ENCODE peak calls at places on chromosomes 1 and 21, in eight cellular contexts. One of them, this sample, is unnamed.
A peak's percentile ranks its signal among the peaks of the same experiment; 100 is the strongest.

GRCh38 chr1:243946946-243947345 is 96.9 kb upstream of the AKT3 start:
- DNase-seq in foreskin fibroblast: no peak
- DNase-seq in GM12864: no peak
- DNase-seq in CD4-positive, alpha-beta T cell: peak; percentile 26
- DNase-seq in fibroblast of mammary gland: peak; percentile 41
- DNase-seq in Calu3: peak; percentile 58
- DNase-seq in stomach: no peak
- DNase-seq in choroid plexus epithelial cell: peak; percentile 52
- DNase-seq in this sample: no peak

GRCh38 chr21:42892931-42893660 is at the start of gene NDUFV3:
- DNase-seq in stomach: peak; percentile 100
- DNase-seq in choroid plexus epithelial cell: peak; percentile 99
- DNase-seq in foreskin fibroblast: peak; percentile 98
- DNase-seq in GM12864: peak; percentile 90
- DNase-seq in Calu3: peak; percentile 96
- DNase-seq in CD4-positive, alpha-beta T cell: peak; percentile 100
- DNase-seq in fibroblast of mammary gland: peak; percentile 96
- DNase-seq in this sample: peak; percentile 93

GRCh38 chr21:26041441-26042180 is 129.0 kb downstream of the APP start:
- DNase-seq in choroid plexus epithelial cell: peak; percentile 56
- DNase-seq in fibroblast of mammary gland: peak; percentile 78
- DNase-seq in foreskin fibroblast: peak; percentile 17
- DNase-seq in CD4-positive, alpha-beta T cell: no peak
- DNase-seq in GM12864: no peak
- DNase-seq in Calu3: no peak
- DNase-seq in stomach: no peak
- DNase-seq in this sample: no peak

GRCh38 chr1:200075522-200075921 is 48.0 kb downstream of the NR5A2 start:
- DNase-seq in Calu3: no peak
- DNase-seq in foreskin fibroblast: no peak
- DNase-seq in stomach: no peak
- DNase-seq in fibroblast of mammary gland: no peak
- DNase-seq in CD4-positive, alpha-beta T cell: no peak
- DNase-seq in choroid plexus epithelial cell: no peak
- DNase-seq in GM12864: no peak
- DNase-seq in this sample: no peak

GRCh38 chr1:71088645-71089287 is 7.9 kb upstream of the ZRANB2 start:
- DNase-seq in stomach: no peak
- DNase-seq in Calu3: no peak
- DNase-seq in GM12864: no peak
- DNase-seq in CD4-positive, alpha-beta T cell: no peak
- DNase-seq in foreskin fibroblast: no peak
- DNase-seq in choroid plexus epithelial cell: no peak
- DNase-seq in fibroblast of mammary gland: no peak
- DNase-seq in this sample: no peak

GRCh38 chr1:234933031-234933430 is 195.6 kb downstream of the TOMM20 start:
- DNase-seq in stomach: peak; percentile 53
- DNase-seq in CD4-positive, alpha-beta T cell: no peak
- DNase-seq in Calu3: no peak
- DNase-seq in choroid plexus epithelial cell: no peak
- DNase-seq in foreskin fibroblast: no peak
- DNase-seq in fibroblast of mammary gland: no peak
- DNase-seq in GM12864: no peak
- DNase-seq in this sample: no peak

GRCh38 chr1:198117267-198117666 is 39.5 kb upstream of the NEK7 start:
- DNase-seq in foreskin fibroblast: no peak
- DNase-seq in Calu3: no peak
- DNase-seq in CD4-positive, alpha-beta T cell: no peak
- DNase-seq in GM12864: no peak
- DNase-seq in stomach: no peak
- DNase-seq in choroid plexus epithelial cell: peak; percentile 38
- DNase-seq in fibroblast of mammary gland: peak; percentile 25
- DNase-seq in this sample: no peak

GRCh38 chr1:245673920-245674414 is 519.2 kb downstream of the KIF26B start:
- DNase-seq in Calu3: no peak
- DNase-seq in foreskin fibroblast: peak; percentile 38
- DNase-seq in choroid plexus epithelial cell: peak; percentile 60
- DNase-seq in stomach: no peak
- DNase-seq in CD4-positive, alpha-beta T cell: no peak
- DNase-seq in GM12864: peak; percentile 5
- DNase-seq in fibroblast of mammary gland: peak; percentile 85
- DNase-seq in this sample: no peak

GRCh38 chr1:160353223-160353622 is 10.0 kb downstream of the NCSTN start:
- DNase-seq in foreskin fibroblast: no peak
- DNase-seq in choroid plexus epithelial cell: peak; percentile 70
- DNase-seq in GM12864: no peak
- DNase-seq in Calu3: no peak
- DNase-seq in stomach: no peak
- DNase-seq in CD4-positive, alpha-beta T cell: no peak
- DNase-seq in fibroblast of mammary gland: peak; percentile 26
- DNase-seq in this sample: no peak

GRCh38 chr21:17660449-17660848 is 47.7 kb upstream of the BTG3 start:
- DNase-seq in stomach: no peak
- DNase-seq in fibroblast of mammary gland: no peak
- DNase-seq in Calu3: no peak
- DNase-seq in GM12864: no peak
- DNase-seq in foreskin fibroblast: no peak
- DNase-seq in choroid plexus epithelial cell: peak; percentile 48
- DNase-seq in CD4-positive, alpha-beta T cell: no peak
- DNase-seq in this sample: no peak

GRCh38 chr1:42944207-42944928 is 14.3 kb downstream of the SLC2A1 start:
- DNase-seq in CD4-positive, alpha-beta T cell: no peak
- DNase-seq in choroid plexus epithelial cell: no peak
- DNase-seq in Calu3: peak; percentile 51
- DNase-seq in foreskin fibroblast: no peak
- DNase-seq in GM12864: no peak
- DNase-seq in stomach: peak; percentile 85
- DNase-seq in fibroblast of mammary gland: no peak
- DNase-seq in this sample: no peak

GRCh38 chr1:160284220-160284781 is 632 bp downstream of the PEX19 start:
- DNase-seq in choroid plexus epithelial cell: peak; percentile 87
- DNase-seq in CD4-positive, alpha-beta T cell: no peak
- DNase-seq in fibroblast of mammary gland: peak; percentile 93
- DNase-seq in stomach: peak; percentile 28
- DNase-seq in foreskin fibroblast: peak; percentile 89
- DNase-seq in Calu3: peak; percentile 26
- DNase-seq in GM12864: no peak
- DNase-seq in this sample: no peak

DNA sequence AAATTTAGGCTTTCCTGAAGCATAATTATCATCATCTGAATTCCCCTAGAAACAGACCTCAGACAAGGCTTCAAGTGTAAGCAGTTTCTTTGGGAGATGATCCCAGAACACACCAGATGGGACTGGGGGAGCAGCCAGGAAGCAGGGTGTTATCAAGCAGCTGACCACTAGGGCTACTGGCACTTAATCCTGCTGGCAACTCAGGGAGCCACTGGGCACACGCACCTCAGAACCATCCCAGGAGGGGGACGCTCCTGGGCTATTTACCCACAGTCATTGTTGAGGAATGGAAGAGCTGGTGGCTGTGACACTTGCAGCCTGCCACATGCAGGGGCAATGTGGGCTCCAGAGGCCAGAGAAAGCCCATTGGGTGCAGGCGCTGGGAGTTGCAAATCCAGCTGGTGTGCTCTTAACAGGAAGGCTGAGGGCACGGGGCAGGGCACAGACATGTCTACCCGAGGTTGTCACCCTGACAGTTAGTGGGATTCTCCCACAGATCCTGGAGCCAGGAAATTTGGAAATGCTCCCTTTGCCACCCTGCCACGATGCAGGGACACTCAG is 15.1 kb upstream of the IL22RA1 start:
- DNase-seq in CD4-positive, alpha-beta T cell: no peak
- DNase-seq in GM12864: no peak
- DNase-seq in stomach: no peak
- DNase-seq in Calu3: no peak
- DNase-seq in choroid plexus epithelial cell: peak; percentile 23
- DNase-seq in fibroblast of mammary gland: peak; percentile 6
- DNase-seq in foreskin fibroblast: no peak
- DNase-seq in this sample: no peak
- TF ChIP-seq CTCF in CD4-positive, alpha-beta T cell: no peak
- TF ChIP-seq CTCF in GM12864: peak; percentile 38
- TF ChIP-seq CTCF in stomach: no peak
- TF ChIP-seq CTCF in Calu3: peak; percentile 16
- TF ChIP-seq CTCF in choroid plexus epithelial cell: peak; percentile 48
- TF ChIP-seq CTCF in fibroblast of mammary gland: peak; percentile 21
- TF ChIP-seq CTCF in foreskin fibroblast: peak; percentile 29
- TF ChIP-seq CTCF in this sample: peak; percentile 7

DNA sequence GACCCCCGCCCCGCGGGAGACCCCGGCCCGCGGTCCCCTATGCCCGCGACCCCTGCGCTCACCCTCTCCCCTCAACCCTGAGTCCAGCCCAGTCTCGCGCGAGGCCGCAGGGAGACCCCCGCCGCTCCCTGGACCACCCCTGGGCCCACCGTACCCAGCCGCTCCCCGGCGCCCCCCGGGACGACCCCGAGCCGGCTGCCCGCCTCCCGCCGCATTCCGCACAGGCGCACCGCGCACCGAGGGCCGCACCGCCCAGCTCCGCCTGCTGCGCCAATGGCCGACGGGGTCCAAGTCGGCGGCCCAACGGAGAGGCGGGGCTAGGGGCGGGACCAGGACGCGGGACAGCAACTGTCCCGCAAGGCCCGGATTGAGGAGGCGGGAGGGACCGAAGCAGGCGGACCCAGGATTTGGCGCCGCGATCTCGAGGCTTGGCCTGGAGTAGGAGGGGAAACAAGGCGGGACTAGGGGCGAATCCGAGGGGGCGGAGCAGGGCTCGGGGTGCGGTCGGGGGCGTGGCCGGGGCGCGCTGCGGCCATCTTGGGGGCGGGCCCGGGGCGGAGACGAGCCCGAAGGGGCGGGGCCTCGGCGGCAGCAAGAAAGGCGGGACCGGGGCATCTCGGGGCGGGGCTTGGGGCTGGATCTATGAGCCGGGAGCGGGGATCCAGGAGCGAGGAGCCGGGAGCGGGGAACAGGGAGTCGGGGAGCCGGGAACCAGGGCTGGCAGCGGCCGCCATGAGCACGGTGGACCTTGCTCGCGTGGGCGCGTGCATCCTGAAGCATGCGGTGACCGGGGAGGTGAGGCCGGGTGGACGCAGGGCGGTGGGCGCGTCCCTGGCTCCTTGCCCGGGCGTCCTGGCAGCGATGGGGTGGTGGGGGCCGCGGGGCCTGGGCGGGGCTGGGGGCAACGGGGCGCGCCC is at the start of gene PRXL2B:
- DNase-seq in GM12864: peak; percentile 89
- DNase-seq in Calu3: peak; percentile 96
- DNase-seq in fibroblast of mammary gland: peak; percentile 98
- DNase-seq in CD4-positive, alpha-beta T cell: peak; percentile 96
- DNase-seq in choroid plexus epithelial cell: peak; percentile 100
- DNase-seq in foreskin fibroblast: peak; percentile 99
- DNase-seq in stomach: peak; percentile 99
- DNase-seq in this sample: peak; percentile 99
- TF ChIP-seq CTCF in GM12864: no peak
- TF ChIP-seq CTCF in Calu3: no peak
- TF ChIP-seq CTCF in fibroblast of mammary gland: no peak
- TF ChIP-seq CTCF in CD4-positive, alpha-beta T cell: no peak
- TF ChIP-seq CTCF in choroid plexus epithelial cell: no peak
- TF ChIP-seq CTCF in foreskin fibroblast: no peak
- TF ChIP-seq CTCF in stomach: no peak
- TF ChIP-seq CTCF in this sample: no peak

GRCh38 chr1:33120436-33121231 is 39.7 kb downstream of the AZIN2 start:
- DNase-seq in choroid plexus epithelial cell: peak; percentile 45
- DNase-seq in Calu3: no peak
- DNase-seq in GM12864: peak; percentile 55
- DNase-seq in CD4-positive, alpha-beta T cell: no peak
- DNase-seq in foreskin fibroblast: no peak
- DNase-seq in fibroblast of mammary gland: peak; percentile 22
- DNase-seq in stomach: no peak
- DNase-seq in this sample: no peak

GRCh38 chr1:33119050-33119449 is 38.1 kb downstream of the AZIN2 start:
- DNase-seq in GM12864: no peak
- DNase-seq in Calu3: no peak
- DNase-seq in fibroblast of mammary gland: no peak
- DNase-seq in choroid plexus epithelial cell: no peak
- DNase-seq in foreskin fibroblast: no peak
- DNase-seq in stomach: no peak
- DNase-seq in CD4-positive, alpha-beta T cell: no peak
- DNase-seq in this sample: no peak

GRCh38 chr1:33121728-33122127 is 40.8 kb downstream of the AZIN2 start:
- DNase-seq in GM12864: no peak
- DNase-seq in choroid plexus epithelial cell: no peak
- DNase-seq in fibroblast of mammary gland: no peak
- DNase-seq in CD4-positive, alpha-beta T cell: no peak
- DNase-seq in stomach: no peak
- DNase-seq in Calu3: no peak
- DNase-seq in foreskin fibroblast: no peak
- DNase-seq in this sample: no peak

GRCh38 chr1:33118274-33118673 is 37.3 kb downstream of the AZIN2 start:
- DNase-seq in foreskin fibroblast: no peak
- DNase-seq in stomach: no peak
- DNase-seq in choroid plexus epithelial cell: no peak
- DNase-seq in GM12864: no peak
- DNase-seq in fibroblast of mammary gland: no peak
- DNase-seq in CD4-positive, alpha-beta T cell: no peak
- DNase-seq in Calu3: no peak
- DNase-seq in this sample: no peak

GRCh38 chr1:33119532-33120217 is 38.7 kb downstream of the AZIN2 start:
- DNase-seq in fibroblast of mammary gland: peak; percentile 42
- DNase-seq in foreskin fibroblast: peak; percentile 30
- DNase-seq in Calu3: no peak
- DNase-seq in stomach: no peak
- DNase-seq in GM12864: peak; percentile 43
- DNase-seq in choroid plexus epithelial cell: peak; percentile 52
- DNase-seq in CD4-positive, alpha-beta T cell: no peak
- DNase-seq in this sample: no peak
- TF ChIP-seq CTCF in fibroblast of mammary gland: peak; percentile 15
- TF ChIP-seq CTCF in foreskin fibroblast: no peak
- TF ChIP-seq CTCF in Calu3: no peak
- TF ChIP-seq CTCF in stomach: no peak
- TF ChIP-seq CTCF in GM12864: peak; percentile 62
- TF ChIP-seq CTCF in choroid plexus epithelial cell: peak; percentile 41
- TF ChIP-seq CTCF in CD4-positive, alpha-beta T cell: no peak
- TF ChIP-seq CTCF in this sample: no peak

DNA sequence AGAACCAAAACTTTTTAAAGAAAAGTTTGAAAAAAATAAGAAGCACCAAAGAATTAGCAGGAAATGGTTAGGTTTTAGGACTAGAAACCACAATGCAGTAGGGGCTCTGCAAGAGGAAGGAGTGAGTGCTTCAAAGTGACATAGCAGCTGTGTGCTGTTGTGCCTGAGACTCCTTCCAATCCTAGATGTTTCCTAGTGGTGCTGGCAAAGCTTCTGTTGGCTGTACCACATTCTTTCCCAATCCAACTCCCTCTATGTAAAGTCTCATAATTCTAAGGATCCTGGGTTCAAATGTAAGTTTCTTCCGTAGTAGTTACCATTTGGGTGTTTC is 89.4 kb downstream of the OLFML2B start:
- DNase-seq in choroid plexus epithelial cell: no peak
- DNase-seq in stomach: no peak
- DNase-seq in GM12864: no peak
- DNase-seq in CD4-positive, alpha-beta T cell: no peak
- DNase-seq in fibroblast of mammary gland: no peak
- DNase-seq in Calu3: no peak
- DNase-seq in foreskin fibroblast: no peak
- DNase-seq in this sample: no peak
- TF ChIP-seq CTCF in choroid plexus epithelial cell: no peak
- TF ChIP-seq CTCF in stomach: no peak
- TF ChIP-seq CTCF in GM12864: no peak
- TF ChIP-seq CTCF in CD4-positive, alpha-beta T cell: no peak
- TF ChIP-seq CTCF in fibroblast of mammary gland: no peak
- TF ChIP-seq CTCF in Calu3: no peak
- TF ChIP-seq CTCF in foreskin fibroblast: no peak
- TF ChIP-seq CTCF in this sample: no peak

GRCh38 chr1:93846151-93846928 is 32.7 kb downstream of the DNTTIP2 start:
- DNase-seq in foreskin fibroblast: peak; percentile 77
- DNase-seq in Calu3: peak; percentile 89
- DNase-seq in choroid plexus epithelial cell: peak; percentile 85
- DNase-seq in GM12864: peak; percentile 42
- DNase-seq in stomach: peak; percentile 89
- DNase-seq in CD4-positive, alpha-beta T cell: peak; percentile 86
- DNase-seq in fibroblast of mammary gland: peak; percentile 70
- DNase-seq in this sample: no peak
- TF ChIP-seq CTCF in foreskin fibroblast: peak; percentile 3
- TF ChIP-seq CTCF in Calu3: no peak
- TF ChIP-seq CTCF in choroid plexus epithelial cell: peak; percentile 39
- TF ChIP-seq CTCF in GM12864: peak; percentile 34
- TF ChIP-seq CTCF in stomach: peak; percentile 19
- TF ChIP-seq CTCF in CD4-positive, alpha-beta T cell: no peak
- TF ChIP-seq CTCF in fibroblast of mammary gland: no peak
- TF ChIP-seq CTCF in this sample: peak; percentile 30